ENCODE peak calls at places on chromosomes 2 and 18, in six cellular contexts. S is fibroblast of the conjunctiva; A is NB4; U is AG10803; C is ELF-1; W is activated CD8-positive, alpha-beta memory T cell treated with anti-CD3 and anti-CD28 coated beads, Interleukin-2, amount 50 U/mL, for 48 hours. O is an unnamed sample.

GRCh38 chr2:54208364-54209240 is 47.4 kb downstream of the TSPYL6 start:
- DNase-seq in S (peak), A (no peak), U (peak), C (no peak), W (no peak), O (no peak)

GRCh38 chr2:60351802-60352201 is 201.7 kb downstream of the BCL11A start:
- DNase-seq in S (no peak), A (no peak), U (no peak), C (no peak), W (no peak), O (no peak)

GRCh38 chr18:79747156-79747845 is 50.4 kb upstream of the KCNG2 start:
- DNase-seq in S (no peak), A (no peak), U (no peak), C (no peak), W (no peak), O (no peak)

GRCh38 chr2:132279344-132279743 is 117.6 kb upstream of the ANKRD30BL start:
- DNase-seq in S (no peak), A (no peak), U (no peak), C (no peak), W (no peak), O (no peak)

GRCh38 chr2:204074434-204074833 is 137.9 kb downstream of the ICOS start:
- DNase-seq in S (peak), A (no peak), U (peak), C (no peak), W (no peak), O (no peak)

GRCh38 chr2:15178946-15179345 is 382.2 kb downstream of the NBAS start:
- DNase-seq in S (no peak), A (no peak), U (no peak), C (no peak), W (no peak), O (no peak)

GRCh38 chr2:20093263-20094141 is 42.1 kb upstream of the LAPTM4A start:
- DNase-seq in S (peak), A (peak), U (peak), C (peak), W (no peak), O (peak)

GRCh38 chr2:223594259-223594658 is 7.9 kb downstream of the SCG2 start:
- DNase-seq in S (no peak), A (no peak), U (no peak), C (no peak), W (no peak), O (peak)

GRCh38 chr2:236746833-236747232 is 177.2 kb downstream of the ACKR3 start:
- DNase-seq in S (no peak), A (no peak), U (no peak), C (no peak), W (no peak), O (no peak)

GRCh38 chr2:176088048-176088936 is 4.2 kb upstream of the HOXD13 start:
- DNase-seq in S (no peak), A (peak), U (peak), C (peak), W (peak), O (peak)

GRCh38 chr18:183769-184168 is 25.4 kb downstream of the USP14 start:
- DNase-seq in S (peak), A (no peak), U (peak), C (no peak), W (no peak), O (no peak)

GRCh38 chr2:190947139-190947538 is 66.5 kb downstream of the GLS start:
- DNase-seq in S (no peak), A (no peak), U (peak), C (no peak), W (no peak), O (no peak)

GRCh38 chr2:43218221-43218549 is 8.2 kb downstream of the ZFP36L2 start:
- DNase-seq in S (no peak), A (no peak), U (peak), C (no peak), W (no peak), O (no peak)

GRCh38 chr18:38077219-38077618 is 511.6 kb upstream of the CELF4 start:
- DNase-seq in S (no peak), A (peak), U (no peak), C (peak), W (no peak), O (peak)

GRCh38 chr2:162261032-162261945 is 18.0 kb upstream of the FAP start:
- DNase-seq in S (no peak), A (peak), U (peak), C (no peak), W (no peak), O (no peak)

GRCh38 chr18:63832470-63832869 is 55.0 kb upstream of the SERPINB2 start:
- DNase-seq in S (no peak), A (no peak), U (peak), C (no peak), W (no peak), O (no peak)

GRCh38 chr2:70889716-70890037 is 46.0 kb upstream of the ATP6V1B1 start:
- DNase-seq in S (no peak), A (no peak), U (no peak), C (no peak), W (no peak), O (no peak)

GRCh38 chr2:7905756-7906155 is 776.1 kb upstream of the ID2 start:
- DNase-seq in S (no peak), A (no peak), U (no peak), C (no peak), W (no peak), O (no peak)

GRCh38 chr18:74778191-74778847 is 180.6 kb downstream of the ZNF407 start:
- DNase-seq in S (no peak), A (no peak), U (peak), C (no peak), W (no peak), O (no peak)